ENCODE peak calls at places on chromosomes 1 and 21, in seven cellular contexts. Z, K, Q, T, U, N and J are unnamed samples.

GRCh38 chr1:20123696-20124450 is 4.5 kb upstream of the PLA2G2D start:
- DNase-seq in Z (no peak), K (no peak), Q (no peak), T (no peak), U (no peak), N (no peak), J (no peak)

GRCh38 chr1:223455470-223455869 is 62.3 kb downstream of the CCDC185 start:
- DNase-seq in Z (no peak), K (no peak), Q (no peak), T (no peak), U (no peak), N (no peak), J (no peak)

GRCh38 chr1:29513357-29513756 is 277.0 kb downstream of the PTPRU start:
- DNase-seq in Z (peak; percentile 90), K (no peak), Q (peak; percentile 64), T (no peak), U (no peak), N (peak; percentile 66), J (no peak)

GRCh38 chr1:112706505-112707216 is at the start of gene RHOC:
- DNase-seq in Z (peak; percentile 67), K (peak; percentile 39), Q (peak; percentile 39), T (no peak), U (peak; percentile 23), N (peak; percentile 82), J (no peak)

GRCh38 chr1:999797-1000356 is at the start of gene HES4:
- DNase-seq in Z (peak; percentile 92), K (peak; percentile 72), Q (peak; percentile 94), T (no peak), U (no peak), N (peak; percentile 98), J (peak; percentile 60)

GRCh38 chr1:167774710-167775109 is 52.9 kb downstream of the MPZL1 start:
- DNase-seq in Z (no peak), K (no peak), Q (no peak), T (no peak), U (no peak), N (no peak), J (no peak)

GRCh38 chr1:214377485-214377884 is 96.5 kb downstream of the SMYD2 start:
- DNase-seq in Z (no peak), K (no peak), Q (no peak), T (no peak), U (no peak), N (no peak), J (no peak)

GRCh38 chr21:42098957-42099547 is 27.9 kb downstream of the UMODL1 start:
- DNase-seq in Z (no peak), K (no peak), Q (no peak), T (no peak), U (no peak), N (no peak), J (no peak)

GRCh38 chr1:68600049-68600661 is 103.3 kb upstream of the DEPDC1 start:
- DNase-seq in Z (no peak), K (no peak), Q (peak; percentile 14), T (no peak), U (no peak), N (no peak), J (no peak)

GRCh38 chr21:34639882-34640788 is 25.2 kb upstream of the RCAN1 start:
- DNase-seq in Z (no peak), K (no peak), Q (no peak), T (no peak), U (no peak), N (no peak), J (no peak)

GRCh38 chr1:17570228-17570627 is 30.7 kb downstream of the ARHGEF10L start:
- DNase-seq in Z (no peak), K (no peak), Q (no peak), T (no peak), U (no peak), N (no peak), J (no peak)

GRCh38 chr1:153322568-153322967 is 9.8 kb upstream of the PGLYRP3 start:
- DNase-seq in Z (no peak), K (no peak), Q (no peak), T (no peak), U (no peak), N (no peak), J (no peak)

GRCh38 chr1:7110306-7110705 is 325.1 kb downstream of the CAMTA1 start:
- DNase-seq in Z (no peak), K (no peak), Q (no peak), T (no peak), U (no peak), N (no peak), J (no peak)